ENCODE peak calls at places on chromosomes 13 and 19, in eight cellular contexts. One of them, this sample, is unnamed.

GRCh38 chr13:47598340-47598911 is 402.6 kb downstream of the SUCLA2 start:
- DNase-seq in upper lobe of right lung: no peak
- DNase-seq in ascending aorta: no peak
- DNase-seq in B cell: no peak
- DNase-seq in A549: no peak
- DNase-seq in GM23338: peak; percentile 7
- DNase-seq in suprapubic skin: no peak
- DNase-seq in psoas muscle: no peak
- DNase-seq in this sample: peak; percentile 19

GRCh38 chr19:4403005-4403761 is 743 bp downstream of the CHAF1A start:
- DNase-seq in psoas muscle: no peak
- DNase-seq in ascending aorta: no peak
- DNase-seq in B cell: no peak
- DNase-seq in upper lobe of right lung: no peak
- DNase-seq in GM23338: peak; percentile 47
- DNase-seq in A549: no peak
- DNase-seq in suprapubic skin: no peak
- DNase-seq in this sample: no peak

GRCh38 chr19:48391100-48392005 is at the start of gene KDELR1:
- DNase-seq in ascending aorta: no peak
- DNase-seq in suprapubic skin: peak; percentile 88
- DNase-seq in A549: peak; percentile 78
- DNase-seq in GM23338: peak; percentile 76
- DNase-seq in B cell: peak; percentile 68
- DNase-seq in upper lobe of right lung: peak; percentile 89
- DNase-seq in psoas muscle: peak; percentile 87
- DNase-seq in this sample: peak; percentile 76

GRCh38 chr13:35549481-35549880 is 73.0 kb upstream of the MAB21L1 start:
- DNase-seq in ascending aorta: no peak
- DNase-seq in upper lobe of right lung: no peak
- DNase-seq in B cell: no peak
- DNase-seq in A549: peak; percentile 0
- DNase-seq in GM23338: no peak
- DNase-seq in psoas muscle: no peak
- DNase-seq in suprapubic skin: no peak
- DNase-seq in this sample: peak; percentile 61

GRCh38 chr13:113272791-113273190 is 24.2 kb upstream of the LAMP1 start:
- DNase-seq in psoas muscle: no peak
- DNase-seq in upper lobe of right lung: peak; percentile 76
- DNase-seq in A549: no peak
- DNase-seq in ascending aorta: no peak
- DNase-seq in GM23338: no peak
- DNase-seq in B cell: no peak
- DNase-seq in suprapubic skin: no peak
- DNase-seq in this sample: no peak

GRCh38 chr19:39679056-39679790 is 23.5 kb downstream of the LGALS16 start:
- DNase-seq in GM23338: no peak
- DNase-seq in B cell: no peak
- DNase-seq in upper lobe of right lung: no peak
- DNase-seq in ascending aorta: no peak
- DNase-seq in psoas muscle: peak; percentile 60
- DNase-seq in suprapubic skin: no peak
- DNase-seq in A549: no peak
- DNase-seq in this sample: no peak

GRCh38 chr13:29104461-29104860 is 284.3 kb downstream of the MTUS2 start:
- DNase-seq in ascending aorta: no peak
- DNase-seq in suprapubic skin: no peak
- DNase-seq in B cell: no peak
- DNase-seq in GM23338: no peak
- DNase-seq in upper lobe of right lung: no peak
- DNase-seq in A549: no peak
- DNase-seq in psoas muscle: no peak
- DNase-seq in this sample: no peak

GRCh38 chr19:39406656-39407393 is at the start of gene ZFP36:
- DNase-seq in A549: peak; percentile 95
- DNase-seq in GM23338: peak; percentile 83
- DNase-seq in psoas muscle: peak; percentile 95
- DNase-seq in suprapubic skin: peak; percentile 97
- DNase-seq in ascending aorta: peak; percentile 70
- DNase-seq in upper lobe of right lung: peak; percentile 95
- DNase-seq in B cell: peak; percentile 94
- DNase-seq in this sample: peak; percentile 90

GRCh38 chr13:40399756-40400155 is 266.7 kb downstream of the FOXO1 start:
- DNase-seq in B cell: no peak
- DNase-seq in GM23338: no peak
- DNase-seq in ascending aorta: no peak
- DNase-seq in A549: no peak
- DNase-seq in suprapubic skin: no peak
- DNase-seq in psoas muscle: no peak
- DNase-seq in upper lobe of right lung: no peak
- DNase-seq in this sample: peak; percentile 58

GRCh38 chr13:35781044-35781443 is 304.6 kb upstream of the MAB21L1 start:
- DNase-seq in ascending aorta: no peak
- DNase-seq in A549: no peak
- DNase-seq in upper lobe of right lung: no peak
- DNase-seq in GM23338: no peak
- DNase-seq in suprapubic skin: no peak
- DNase-seq in psoas muscle: no peak
- DNase-seq in B cell: no peak
- DNase-seq in this sample: no peak

GRCh38 chr19:57611113-57611512 is 2.9 kb upstream of the ZNF134 start:
- DNase-seq in suprapubic skin: no peak
- DNase-seq in psoas muscle: no peak
- DNase-seq in GM23338: no peak
- DNase-seq in A549: no peak
- DNase-seq in B cell: no peak
- DNase-seq in ascending aorta: no peak
- DNase-seq in upper lobe of right lung: no peak
- DNase-seq in this sample: no peak

GRCh38 chr19:57615346-57615745 is 1.3 kb downstream of the ZNF134 start:
- DNase-seq in upper lobe of right lung: no peak
- DNase-seq in ascending aorta: no peak
- DNase-seq in suprapubic skin: no peak
- DNase-seq in B cell: no peak
- DNase-seq in psoas muscle: no peak
- DNase-seq in A549: no peak
- DNase-seq in GM23338: no peak
- DNase-seq in this sample: no peak

DNA sequence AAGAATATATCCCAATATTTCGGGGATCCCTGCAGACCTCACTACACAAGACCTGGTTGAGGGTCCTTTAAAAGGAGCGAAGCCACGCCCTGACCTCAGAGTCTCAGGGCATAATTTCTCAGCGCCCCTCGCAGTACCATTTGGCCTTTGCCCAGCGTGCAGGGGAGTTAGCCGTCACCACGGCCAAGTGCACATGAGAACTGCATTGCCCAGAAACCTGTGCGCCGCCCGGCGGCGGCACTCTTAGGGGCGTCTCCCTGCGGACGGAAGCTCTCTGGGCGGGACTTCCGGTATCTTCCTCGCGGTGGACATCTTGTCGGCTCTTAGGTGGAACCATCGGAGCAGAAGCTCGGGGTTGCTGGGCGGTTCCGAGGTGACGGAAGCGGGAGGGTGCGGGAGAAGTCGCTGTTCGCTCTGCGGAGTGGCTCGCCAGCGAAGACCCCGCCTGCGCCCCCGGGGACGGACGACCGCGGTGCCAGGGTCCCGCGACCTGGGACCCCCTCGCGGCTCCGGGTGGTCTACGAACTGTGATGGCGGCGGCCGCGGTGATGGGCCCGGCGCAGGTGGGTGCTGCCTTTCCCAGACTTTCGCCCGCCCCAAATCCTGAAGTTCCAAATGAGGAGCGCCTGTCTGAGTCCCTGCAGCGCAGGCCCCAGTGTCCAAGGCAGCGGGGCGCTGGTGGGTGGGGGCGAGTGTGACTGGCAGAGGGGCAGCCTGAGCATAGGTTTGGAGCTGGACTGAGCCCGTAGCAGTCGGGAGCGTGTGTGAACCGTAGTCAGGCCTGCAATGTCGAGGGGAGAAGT is at the start of gene ZNF134:
- DNase-seq in suprapubic skin: peak; percentile 93
- DNase-seq in B cell: peak; percentile 94
- DNase-seq in upper lobe of right lung: peak; percentile 96
- DNase-seq in A549: peak; percentile 95
- DNase-seq in GM23338: peak; percentile 97
- DNase-seq in ascending aorta: peak; percentile 53
- DNase-seq in psoas muscle: peak; percentile 96
- DNase-seq in this sample: peak; percentile 89
- TF ChIP-seq CTCF in suprapubic skin: no peak
- TF ChIP-seq CTCF in B cell: peak; percentile 34
- TF ChIP-seq CTCF in upper lobe of right lung: peak; percentile 12
- TF ChIP-seq CTCF in A549: no peak
- TF ChIP-seq CTCF in GM23338: no peak
- TF ChIP-seq CTCF in ascending aorta: no peak
- TF ChIP-seq CTCF in psoas muscle: peak; percentile 18
- TF ChIP-seq CTCF in this sample: peak; percentile 27

DNA sequence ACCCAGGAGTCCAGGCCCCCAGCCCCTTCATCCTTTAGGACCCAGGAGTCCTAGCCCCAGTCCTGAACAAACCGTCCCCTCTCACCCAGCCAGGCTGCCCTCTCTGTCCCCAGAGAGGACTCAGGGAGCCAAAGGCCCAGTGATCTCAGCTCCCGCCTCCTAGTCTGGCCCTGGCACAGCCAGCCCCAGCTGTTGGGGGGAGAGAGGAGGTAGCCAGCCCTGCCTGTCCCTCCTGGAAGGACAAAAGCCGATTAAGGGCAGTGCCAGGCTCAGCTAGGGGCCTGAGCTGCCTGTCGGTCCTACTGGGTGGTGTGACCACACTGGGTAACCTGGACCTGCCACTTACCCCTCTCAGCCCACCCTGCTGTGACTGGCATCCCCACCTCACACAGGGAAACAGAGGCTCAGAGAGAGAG is 14.5 kb downstream of the LIPE start:
- DNase-seq in GM23338: no peak
- DNase-seq in upper lobe of right lung: no peak
- DNase-seq in psoas muscle: peak; percentile 57
- DNase-seq in A549: no peak
- DNase-seq in ascending aorta: no peak
- DNase-seq in suprapubic skin: no peak
- DNase-seq in B cell: no peak
- DNase-seq in this sample: no peak
- TF ChIP-seq CTCF in GM23338: no peak
- TF ChIP-seq CTCF in upper lobe of right lung: no peak
- TF ChIP-seq CTCF in psoas muscle: no peak
- TF ChIP-seq CTCF in A549: no peak
- TF ChIP-seq CTCF in ascending aorta: no peak
- TF ChIP-seq CTCF in suprapubic skin: no peak
- TF ChIP-seq CTCF in B cell: no peak
- TF ChIP-seq CTCF in this sample: no peak

GRCh38 chr19:51097166-51097736 is 11.0 kb downstream of the CTU1 start:
- DNase-seq in suprapubic skin: peak; percentile 90
- DNase-seq in GM23338: peak; percentile 83
- DNase-seq in psoas muscle: peak; percentile 74
- DNase-seq in B cell: peak; percentile 67
- DNase-seq in ascending aorta: no peak
- DNase-seq in A549: peak; percentile 73
- DNase-seq in upper lobe of right lung: peak; percentile 89
- DNase-seq in this sample: peak; percentile 87

GRCh38 chr19:51096473-51097165 is 11.6 kb downstream of the CTU1 start:
- DNase-seq in upper lobe of right lung: no peak
- DNase-seq in psoas muscle: no peak
- DNase-seq in B cell: no peak
- DNase-seq in A549: peak; percentile 60
- DNase-seq in suprapubic skin: no peak
- DNase-seq in GM23338: peak; percentile 57
- DNase-seq in ascending aorta: no peak
- DNase-seq in this sample: peak; percentile 11

GRCh38 chr19:51093510-51094345 is 11.0 kb upstream of the KLK14 start:
- DNase-seq in suprapubic skin: no peak
- DNase-seq in B cell: no peak
- DNase-seq in ascending aorta: no peak
- DNase-seq in upper lobe of right lung: no peak
- DNase-seq in A549: no peak
- DNase-seq in GM23338: no peak
- DNase-seq in psoas muscle: no peak
- DNase-seq in this sample: no peak

GRCh38 chr19:51093066-51093465 is 10.4 kb upstream of the KLK14 start:
- DNase-seq in psoas muscle: no peak
- DNase-seq in GM23338: no peak
- DNase-seq in B cell: no peak
- DNase-seq in suprapubic skin: no peak
- DNase-seq in A549: no peak
- DNase-seq in upper lobe of right lung: no peak
- DNase-seq in ascending aorta: no peak
- DNase-seq in this sample: no peak

GRCh38 chr19:51094696-51095279 is 12.1 kb upstream of the KLK14 start:
- DNase-seq in suprapubic skin: no peak
- DNase-seq in psoas muscle: no peak
- DNase-seq in B cell: no peak
- DNase-seq in upper lobe of right lung: no peak
- DNase-seq in ascending aorta: no peak
- DNase-seq in GM23338: peak; percentile 77
- DNase-seq in A549: peak; percentile 62
- DNase-seq in this sample: peak; percentile 19
- TF ChIP-seq CTCF in suprapubic skin: peak; percentile 65
- TF ChIP-seq CTCF in psoas muscle: peak; percentile 38
- TF ChIP-seq CTCF in B cell: peak; percentile 72
- TF ChIP-seq CTCF in upper lobe of right lung: peak; percentile 62
- TF ChIP-seq CTCF in ascending aorta: peak; percentile 44
- TF ChIP-seq CTCF in GM23338: peak; percentile 78
- TF ChIP-seq CTCF in A549: peak; percentile 80
- TF ChIP-seq CTCF in this sample: peak; percentile 69

DNA sequence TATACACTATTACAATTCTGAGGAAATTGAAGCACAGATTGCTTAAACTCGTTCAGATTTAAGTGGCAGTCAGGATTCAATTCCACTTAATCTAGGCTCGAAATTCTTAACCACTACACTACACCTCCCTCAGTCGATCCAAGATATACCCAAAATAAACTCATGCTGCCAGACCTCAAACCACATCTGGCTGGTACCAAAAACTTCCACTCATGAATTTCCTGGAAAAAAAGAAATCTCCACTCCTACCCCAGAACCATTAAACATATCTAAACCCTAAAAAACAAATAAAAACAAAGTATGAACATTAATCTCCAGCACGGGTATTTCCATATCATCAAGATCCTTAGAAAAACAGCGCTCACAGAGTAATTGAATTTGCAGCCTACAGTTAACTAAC is 1.1 kb downstream of the ZFP30 start:
- DNase-seq in GM23338: no peak
- DNase-seq in psoas muscle: no peak
- DNase-seq in upper lobe of right lung: no peak
- DNase-seq in A549: peak; percentile 15
- DNase-seq in B cell: no peak
- DNase-seq in ascending aorta: no peak
- DNase-seq in suprapubic skin: no peak
- DNase-seq in this sample: no peak
- TF ChIP-seq CTCF in GM23338: no peak
- TF ChIP-seq CTCF in psoas muscle: no peak
- TF ChIP-seq CTCF in upper lobe of right lung: no peak
- TF ChIP-seq CTCF in A549: no peak
- TF ChIP-seq CTCF in B cell: no peak
- TF ChIP-seq CTCF in ascending aorta: no peak
- TF ChIP-seq CTCF in suprapubic skin: no peak
- TF ChIP-seq CTCF in this sample: no peak